ENCODE peak calls at places on chromosomes 6 and 20, in nine cellular contexts. One of them, this sample, is unnamed.

GRCh38 chr20:56781108-56781739 is 152.1 kb downstream of the TFAP2C start:
- DNase-seq in T-helper 1 cell: no peak
- DNase-seq in A172: peak; percentile 35
- DNase-seq in SK-MEL-5: no peak
- DNase-seq in GM19239: no peak
- DNase-seq in stimulated activated CD8-positive, alpha-beta memory T cell treated with anti-CD3 and anti-CD28 coated beads, Interleukin-2, amount 100 ng/mL, for 1 hour: no peak
- DNase-seq in stimulated activated CD4-positive, alpha-beta T cell treated with anti-CD3 and anti-CD28 coated beads, Interleukin-2, amount 100 ng/mL, for 4 hours: no peak
- DNase-seq in brain pericyte: peak; percentile 64
- DNase-seq in osteocyte: peak; percentile 86
- DNase-seq in this sample: no peak

GRCh38 chr6:135411339-135411738 is 86.2 kb downstream of the AHI1 start:
- DNase-seq in T-helper 1 cell: no peak
- DNase-seq in osteocyte: no peak
- DNase-seq in brain pericyte: no peak
- DNase-seq in GM19239: no peak
- DNase-seq in stimulated activated CD8-positive, alpha-beta memory T cell treated with anti-CD3 and anti-CD28 coated beads, Interleukin-2, amount 100 ng/mL, for 1 hour: no peak
- DNase-seq in A172: no peak
- DNase-seq in stimulated activated CD4-positive, alpha-beta T cell treated with anti-CD3 and anti-CD28 coated beads, Interleukin-2, amount 100 ng/mL, for 4 hours: no peak
- DNase-seq in SK-MEL-5: no peak
- DNase-seq in this sample: no peak

GRCh38 chr6:77786935-77787629 is 134.2 kb downstream of the MEI4 start:
- DNase-seq in osteocyte: no peak
- DNase-seq in stimulated activated CD8-positive, alpha-beta memory T cell treated with anti-CD3 and anti-CD28 coated beads, Interleukin-2, amount 100 ng/mL, for 1 hour: no peak
- DNase-seq in stimulated activated CD4-positive, alpha-beta T cell treated with anti-CD3 and anti-CD28 coated beads, Interleukin-2, amount 100 ng/mL, for 4 hours: no peak
- DNase-seq in GM19239: no peak
- DNase-seq in brain pericyte: no peak
- DNase-seq in T-helper 1 cell: no peak
- DNase-seq in SK-MEL-5: no peak
- DNase-seq in A172: no peak
- DNase-seq in this sample: no peak

GRCh38 chr6:43286456-43286994 is 11.5 kb upstream of the SLC22A7 start:
- DNase-seq in SK-MEL-5: no peak
- DNase-seq in T-helper 1 cell: no peak
- DNase-seq in A172: no peak
- DNase-seq in stimulated activated CD4-positive, alpha-beta T cell treated with anti-CD3 and anti-CD28 coated beads, Interleukin-2, amount 100 ng/mL, for 4 hours: no peak
- DNase-seq in osteocyte: no peak
- DNase-seq in brain pericyte: no peak
- DNase-seq in GM19239: no peak
- DNase-seq in stimulated activated CD8-positive, alpha-beta memory T cell treated with anti-CD3 and anti-CD28 coated beads, Interleukin-2, amount 100 ng/mL, for 1 hour: no peak
- DNase-seq in this sample: no peak

GRCh38 chr6:125302840-125303511 is 1.2 kb upstream of the HDDC2 start:
- DNase-seq in A172: no peak
- DNase-seq in stimulated activated CD4-positive, alpha-beta T cell treated with anti-CD3 and anti-CD28 coated beads, Interleukin-2, amount 100 ng/mL, for 4 hours: no peak
- DNase-seq in osteocyte: no peak
- DNase-seq in GM19239: no peak
- DNase-seq in stimulated activated CD8-positive, alpha-beta memory T cell treated with anti-CD3 and anti-CD28 coated beads, Interleukin-2, amount 100 ng/mL, for 1 hour: no peak
- DNase-seq in SK-MEL-5: no peak
- DNase-seq in brain pericyte: no peak
- DNase-seq in T-helper 1 cell: no peak
- DNase-seq in this sample: no peak

GRCh38 chr6:112044856-112045255 is 9.0 kb upstream of the CCN6 start:
- DNase-seq in osteocyte: no peak
- DNase-seq in GM19239: no peak
- DNase-seq in brain pericyte: no peak
- DNase-seq in stimulated activated CD8-positive, alpha-beta memory T cell treated with anti-CD3 and anti-CD28 coated beads, Interleukin-2, amount 100 ng/mL, for 1 hour: no peak
- DNase-seq in A172: peak; percentile 23
- DNase-seq in stimulated activated CD4-positive, alpha-beta T cell treated with anti-CD3 and anti-CD28 coated beads, Interleukin-2, amount 100 ng/mL, for 4 hours: no peak
- DNase-seq in T-helper 1 cell: no peak
- DNase-seq in SK-MEL-5: no peak
- DNase-seq in this sample: no peak

GRCh38 chr20:48092596-48093280 is 307.5 kb upstream of the SULF2 start:
- DNase-seq in A172: no peak
- DNase-seq in GM19239: no peak
- DNase-seq in brain pericyte: no peak
- DNase-seq in T-helper 1 cell: no peak
- DNase-seq in stimulated activated CD4-positive, alpha-beta T cell treated with anti-CD3 and anti-CD28 coated beads, Interleukin-2, amount 100 ng/mL, for 4 hours: no peak
- DNase-seq in osteocyte: no peak
- DNase-seq in SK-MEL-5: no peak
- DNase-seq in stimulated activated CD8-positive, alpha-beta memory T cell treated with anti-CD3 and anti-CD28 coated beads, Interleukin-2, amount 100 ng/mL, for 1 hour: no peak
- DNase-seq in this sample: no peak

GRCh38 chr6:50899306-50899840 is 80.7 kb downstream of the TFAP2B start:
- DNase-seq in stimulated activated CD4-positive, alpha-beta T cell treated with anti-CD3 and anti-CD28 coated beads, Interleukin-2, amount 100 ng/mL, for 4 hours: no peak
- DNase-seq in SK-MEL-5: no peak
- DNase-seq in GM19239: no peak
- DNase-seq in osteocyte: no peak
- DNase-seq in stimulated activated CD8-positive, alpha-beta memory T cell treated with anti-CD3 and anti-CD28 coated beads, Interleukin-2, amount 100 ng/mL, for 1 hour: no peak
- DNase-seq in A172: no peak
- DNase-seq in brain pericyte: no peak
- DNase-seq in T-helper 1 cell: no peak
- DNase-seq in this sample: no peak

GRCh38 chr6:42788671-42789070 is 6.8 kb downstream of the BICRAL start:
- DNase-seq in stimulated activated CD4-positive, alpha-beta T cell treated with anti-CD3 and anti-CD28 coated beads, Interleukin-2, amount 100 ng/mL, for 4 hours: no peak
- DNase-seq in osteocyte: no peak
- DNase-seq in SK-MEL-5: no peak
- DNase-seq in T-helper 1 cell: no peak
- DNase-seq in GM19239: no peak
- DNase-seq in brain pericyte: no peak
- DNase-seq in A172: no peak
- DNase-seq in stimulated activated CD8-positive, alpha-beta memory T cell treated with anti-CD3 and anti-CD28 coated beads, Interleukin-2, amount 100 ng/mL, for 1 hour: no peak
- DNase-seq in this sample: no peak

GRCh38 chr6:138012682-138013081 is 94.5 kb downstream of the PERP start:
- DNase-seq in stimulated activated CD8-positive, alpha-beta memory T cell treated with anti-CD3 and anti-CD28 coated beads, Interleukin-2, amount 100 ng/mL, for 1 hour: no peak
- DNase-seq in SK-MEL-5: no peak
- DNase-seq in T-helper 1 cell: no peak
- DNase-seq in osteocyte: no peak
- DNase-seq in A172: no peak
- DNase-seq in stimulated activated CD4-positive, alpha-beta T cell treated with anti-CD3 and anti-CD28 coated beads, Interleukin-2, amount 100 ng/mL, for 4 hours: no peak
- DNase-seq in brain pericyte: no peak
- DNase-seq in GM19239: no peak
- DNase-seq in this sample: no peak

GRCh38 chr6:170438402-170438753 is 114.7 kb downstream of the PSMB1 start:
- DNase-seq in GM19239: peak; percentile 60
- DNase-seq in A172: peak; percentile 97
- DNase-seq in T-helper 1 cell: no peak
- DNase-seq in SK-MEL-5: peak; percentile 19
- DNase-seq in stimulated activated CD8-positive, alpha-beta memory T cell treated with anti-CD3 and anti-CD28 coated beads, Interleukin-2, amount 100 ng/mL, for 1 hour: no peak
- DNase-seq in brain pericyte: peak; percentile 90
- DNase-seq in osteocyte: peak; percentile 98
- DNase-seq in stimulated activated CD4-positive, alpha-beta T cell treated with anti-CD3 and anti-CD28 coated beads, Interleukin-2, amount 100 ng/mL, for 4 hours: peak; percentile 19
- DNase-seq in this sample: no peak

GRCh38 chr20:8837396-8837795 is 231.5 kb upstream of the PLCB4 start:
- DNase-seq in brain pericyte: peak; percentile 39
- DNase-seq in stimulated activated CD8-positive, alpha-beta memory T cell treated with anti-CD3 and anti-CD28 coated beads, Interleukin-2, amount 100 ng/mL, for 1 hour: no peak
- DNase-seq in stimulated activated CD4-positive, alpha-beta T cell treated with anti-CD3 and anti-CD28 coated beads, Interleukin-2, amount 100 ng/mL, for 4 hours: no peak
- DNase-seq in GM19239: no peak
- DNase-seq in T-helper 1 cell: no peak
- DNase-seq in osteocyte: no peak
- DNase-seq in A172: peak; percentile 73
- DNase-seq in SK-MEL-5: no peak
- DNase-seq in this sample: no peak

GRCh38 chr6:57172136-57173055 is at the start of gene BAG2:
- DNase-seq in GM19239: peak; percentile 67
- DNase-seq in A172: peak; percentile 82
- DNase-seq in T-helper 1 cell: peak; percentile 61
- DNase-seq in stimulated activated CD4-positive, alpha-beta T cell treated with anti-CD3 and anti-CD28 coated beads, Interleukin-2, amount 100 ng/mL, for 4 hours: peak; percentile 84
- DNase-seq in stimulated activated CD8-positive, alpha-beta memory T cell treated with anti-CD3 and anti-CD28 coated beads, Interleukin-2, amount 100 ng/mL, for 1 hour: peak; percentile 68
- DNase-seq in osteocyte: peak; percentile 94
- DNase-seq in SK-MEL-5: peak; percentile 88
- DNase-seq in brain pericyte: peak; percentile 47
- DNase-seq in this sample: peak; percentile 80

GRCh38 chr6:44512868-44513641 is 125.5 kb downstream of the CDC5L start:
- DNase-seq in osteocyte: peak; percentile 59
- DNase-seq in brain pericyte: no peak
- DNase-seq in SK-MEL-5: peak; percentile 43
- DNase-seq in T-helper 1 cell: no peak
- DNase-seq in stimulated activated CD4-positive, alpha-beta T cell treated with anti-CD3 and anti-CD28 coated beads, Interleukin-2, amount 100 ng/mL, for 4 hours: no peak
- DNase-seq in A172: peak; percentile 34
- DNase-seq in stimulated activated CD8-positive, alpha-beta memory T cell treated with anti-CD3 and anti-CD28 coated beads, Interleukin-2, amount 100 ng/mL, for 1 hour: no peak
- DNase-seq in GM19239: no peak
- DNase-seq in this sample: no peak

GRCh38 chr6:128739112-128739511 is 143.8 kb upstream of the LAMA2 start:
- DNase-seq in T-helper 1 cell: no peak
- DNase-seq in SK-MEL-5: no peak
- DNase-seq in stimulated activated CD4-positive, alpha-beta T cell treated with anti-CD3 and anti-CD28 coated beads, Interleukin-2, amount 100 ng/mL, for 4 hours: no peak
- DNase-seq in stimulated activated CD8-positive, alpha-beta memory T cell treated with anti-CD3 and anti-CD28 coated beads, Interleukin-2, amount 100 ng/mL, for 1 hour: no peak
- DNase-seq in osteocyte: no peak
- DNase-seq in brain pericyte: no peak
- DNase-seq in GM19239: no peak
- DNase-seq in A172: no peak
- DNase-seq in this sample: no peak

GRCh38 chr6:79201127-79201526 is 33.4 kb downstream of the HMGN3 start:
- DNase-seq in SK-MEL-5: no peak
- DNase-seq in A172: no peak
- DNase-seq in GM19239: no peak
- DNase-seq in osteocyte: no peak
- DNase-seq in T-helper 1 cell: no peak
- DNase-seq in stimulated activated CD8-positive, alpha-beta memory T cell treated with anti-CD3 and anti-CD28 coated beads, Interleukin-2, amount 100 ng/mL, for 1 hour: no peak
- DNase-seq in brain pericyte: no peak
- DNase-seq in stimulated activated CD4-positive, alpha-beta T cell treated with anti-CD3 and anti-CD28 coated beads, Interleukin-2, amount 100 ng/mL, for 4 hours: no peak
- DNase-seq in this sample: no peak

GRCh38 chr6:15417811-15418210 is 171.9 kb downstream of the JARID2 start:
- DNase-seq in T-helper 1 cell: no peak
- DNase-seq in GM19239: no peak
- DNase-seq in brain pericyte: no peak
- DNase-seq in A172: peak; percentile 94
- DNase-seq in stimulated activated CD4-positive, alpha-beta T cell treated with anti-CD3 and anti-CD28 coated beads, Interleukin-2, amount 100 ng/mL, for 4 hours: peak; percentile 24
- DNase-seq in stimulated activated CD8-positive, alpha-beta memory T cell treated with anti-CD3 and anti-CD28 coated beads, Interleukin-2, amount 100 ng/mL, for 1 hour: no peak
- DNase-seq in osteocyte: no peak
- DNase-seq in SK-MEL-5: no peak
- DNase-seq in this sample: no peak

GRCh38 chr6:169997930-169998218 is 246.5 kb downstream of the ERMARD start:
- DNase-seq in SK-MEL-5: no peak
- DNase-seq in osteocyte: peak; percentile 64
- DNase-seq in T-helper 1 cell: no peak
- DNase-seq in GM19239: no peak
- DNase-seq in A172: peak; percentile 6
- DNase-seq in brain pericyte: no peak
- DNase-seq in stimulated activated CD4-positive, alpha-beta T cell treated with anti-CD3 and anti-CD28 coated beads, Interleukin-2, amount 100 ng/mL, for 4 hours: no peak
- DNase-seq in stimulated activated CD8-positive, alpha-beta memory T cell treated with anti-CD3 and anti-CD28 coated beads, Interleukin-2, amount 100 ng/mL, for 1 hour: no peak
- DNase-seq in this sample: no peak

GRCh38 chr6:14831070-14831469 is 414.8 kb upstream of the JARID2 start:
- DNase-seq in A172: no peak
- DNase-seq in T-helper 1 cell: no peak
- DNase-seq in stimulated activated CD4-positive, alpha-beta T cell treated with anti-CD3 and anti-CD28 coated beads, Interleukin-2, amount 100 ng/mL, for 4 hours: no peak
- DNase-seq in osteocyte: no peak
- DNase-seq in brain pericyte: no peak
- DNase-seq in SK-MEL-5: no peak
- DNase-seq in GM19239: no peak
- DNase-seq in stimulated activated CD8-positive, alpha-beta memory T cell treated with anti-CD3 and anti-CD28 coated beads, Interleukin-2, amount 100 ng/mL, for 1 hour: no peak
- DNase-seq in this sample: no peak

GRCh38 chr20:14142964-14143627 is 147.8 kb downstream of the MACROD2 start:
- DNase-seq in SK-MEL-5: peak; percentile 46
- DNase-seq in stimulated activated CD4-positive, alpha-beta T cell treated with anti-CD3 and anti-CD28 coated beads, Interleukin-2, amount 100 ng/mL, for 4 hours: no peak
- DNase-seq in brain pericyte: no peak
- DNase-seq in GM19239: no peak
- DNase-seq in T-helper 1 cell: no peak
- DNase-seq in osteocyte: no peak
- DNase-seq in A172: peak; percentile 45
- DNase-seq in stimulated activated CD8-positive, alpha-beta memory T cell treated with anti-CD3 and anti-CD28 coated beads, Interleukin-2, amount 100 ng/mL, for 1 hour: no peak
- DNase-seq in this sample: no peak

GRCh38 chr6:7313505-7314165 is 636 bp upstream of the SSR1 start:
- DNase-seq in A172: no peak
- DNase-seq in stimulated activated CD4-positive, alpha-beta T cell treated with anti-CD3 and anti-CD28 coated beads, Interleukin-2, amount 100 ng/mL, for 4 hours: no peak
- DNase-seq in GM19239: no peak
- DNase-seq in T-helper 1 cell: no peak
- DNase-seq in stimulated activated CD8-positive, alpha-beta memory T cell treated with anti-CD3 and anti-CD28 coated beads, Interleukin-2, amount 100 ng/mL, for 1 hour: no peak
- DNase-seq in SK-MEL-5: no peak
- DNase-seq in brain pericyte: no peak
- DNase-seq in osteocyte: no peak
- DNase-seq in this sample: no peak

GRCh38 chr20:3543901-3544507 is 73.2 kb downstream of the ATRN start:
- DNase-seq in T-helper 1 cell: no peak
- DNase-seq in osteocyte: no peak
- DNase-seq in A172: peak; percentile 68
- DNase-seq in SK-MEL-5: no peak
- DNase-seq in GM19239: no peak
- DNase-seq in brain pericyte: no peak
- DNase-seq in stimulated activated CD8-positive, alpha-beta memory T cell treated with anti-CD3 and anti-CD28 coated beads, Interleukin-2, amount 100 ng/mL, for 1 hour: no peak
- DNase-seq in stimulated activated CD4-positive, alpha-beta T cell treated with anti-CD3 and anti-CD28 coated beads, Interleukin-2, amount 100 ng/mL, for 4 hours: no peak
- DNase-seq in this sample: no peak

GRCh38 chr6:159343709-159344108 is 174.5 kb downstream of the FNDC1 start:
- DNase-seq in osteocyte: no peak
- DNase-seq in stimulated activated CD8-positive, alpha-beta memory T cell treated with anti-CD3 and anti-CD28 coated beads, Interleukin-2, amount 100 ng/mL, for 1 hour: no peak
- DNase-seq in SK-MEL-5: no peak
- DNase-seq in stimulated activated CD4-positive, alpha-beta T cell treated with anti-CD3 and anti-CD28 coated beads, Interleukin-2, amount 100 ng/mL, for 4 hours: no peak
- DNase-seq in GM19239: no peak
- DNase-seq in T-helper 1 cell: no peak
- DNase-seq in A172: no peak
- DNase-seq in brain pericyte: no peak
- DNase-seq in this sample: no peak

GRCh38 chr6:21033095-21033494 is 498.8 kb downstream of the CDKAL1 start:
- DNase-seq in GM19239: no peak
- DNase-seq in T-helper 1 cell: no peak
- DNase-seq in osteocyte: no peak
- DNase-seq in brain pericyte: no peak
- DNase-seq in SK-MEL-5: no peak
- DNase-seq in stimulated activated CD8-positive, alpha-beta memory T cell treated with anti-CD3 and anti-CD28 coated beads, Interleukin-2, amount 100 ng/mL, for 1 hour: no peak
- DNase-seq in stimulated activated CD4-positive, alpha-beta T cell treated with anti-CD3 and anti-CD28 coated beads, Interleukin-2, amount 100 ng/mL, for 4 hours: no peak
- DNase-seq in A172: no peak
- DNase-seq in this sample: no peak

GRCh38 chr6:111712398-111712797 is 106.7 kb upstream of the TRAF3IP2 start:
- DNase-seq in brain pericyte: no peak
- DNase-seq in T-helper 1 cell: no peak
- DNase-seq in osteocyte: no peak
- DNase-seq in SK-MEL-5: no peak
- DNase-seq in GM19239: no peak
- DNase-seq in stimulated activated CD4-positive, alpha-beta T cell treated with anti-CD3 and anti-CD28 coated beads, Interleukin-2, amount 100 ng/mL, for 4 hours: no peak
- DNase-seq in stimulated activated CD8-positive, alpha-beta memory T cell treated with anti-CD3 and anti-CD28 coated beads, Interleukin-2, amount 100 ng/mL, for 1 hour: no peak
- DNase-seq in A172: peak; percentile 6
- DNase-seq in this sample: no peak

GRCh38 chr6:114543696-114544095 is 200.9 kb upstream of the HS3ST5 start:
- DNase-seq in brain pericyte: no peak
- DNase-seq in stimulated activated CD4-positive, alpha-beta T cell treated with anti-CD3 and anti-CD28 coated beads, Interleukin-2, amount 100 ng/mL, for 4 hours: no peak
- DNase-seq in GM19239: no peak
- DNase-seq in A172: no peak
- DNase-seq in T-helper 1 cell: no peak
- DNase-seq in stimulated activated CD8-positive, alpha-beta memory T cell treated with anti-CD3 and anti-CD28 coated beads, Interleukin-2, amount 100 ng/mL, for 1 hour: no peak
- DNase-seq in osteocyte: no peak
- DNase-seq in SK-MEL-5: no peak
- DNase-seq in this sample: no peak

GRCh38 chr20:11585752-11586352 is 331.8 kb upstream of the BTBD3 start:
- DNase-seq in brain pericyte: no peak
- DNase-seq in A172: peak; percentile 13
- DNase-seq in stimulated activated CD4-positive, alpha-beta T cell treated with anti-CD3 and anti-CD28 coated beads, Interleukin-2, amount 100 ng/mL, for 4 hours: no peak
- DNase-seq in stimulated activated CD8-positive, alpha-beta memory T cell treated with anti-CD3 and anti-CD28 coated beads, Interleukin-2, amount 100 ng/mL, for 1 hour: no peak
- DNase-seq in SK-MEL-5: peak; percentile 61
- DNase-seq in T-helper 1 cell: no peak
- DNase-seq in GM19239: no peak
- DNase-seq in osteocyte: no peak
- DNase-seq in this sample: no peak

GRCh38 chr6:136889271-136890193 is 32.6 kb upstream of the SLC35D3 start:
- DNase-seq in GM19239: no peak
- DNase-seq in SK-MEL-5: no peak
- DNase-seq in osteocyte: no peak
- DNase-seq in T-helper 1 cell: no peak
- DNase-seq in stimulated activated CD4-positive, alpha-beta T cell treated with anti-CD3 and anti-CD28 coated beads, Interleukin-2, amount 100 ng/mL, for 4 hours: no peak
- DNase-seq in brain pericyte: no peak
- DNase-seq in A172: no peak
- DNase-seq in stimulated activated CD8-positive, alpha-beta memory T cell treated with anti-CD3 and anti-CD28 coated beads, Interleukin-2, amount 100 ng/mL, for 1 hour: no peak
- DNase-seq in this sample: no peak

GRCh38 chr6:113875470-113875869 is 18.3 kb downstream of the MARCKS start:
- DNase-seq in osteocyte: no peak
- DNase-seq in stimulated activated CD4-positive, alpha-beta T cell treated with anti-CD3 and anti-CD28 coated beads, Interleukin-2, amount 100 ng/mL, for 4 hours: no peak
- DNase-seq in brain pericyte: no peak
- DNase-seq in GM19239: no peak
- DNase-seq in stimulated activated CD8-positive, alpha-beta memory T cell treated with anti-CD3 and anti-CD28 coated beads, Interleukin-2, amount 100 ng/mL, for 1 hour: no peak
- DNase-seq in SK-MEL-5: peak; percentile 3
- DNase-seq in A172: no peak
- DNase-seq in T-helper 1 cell: no peak
- DNase-seq in this sample: no peak

GRCh38 chr20:31484001-31484400 is 8.9 kb downstream of the REM1 start:
- DNase-seq in osteocyte: no peak
- DNase-seq in SK-MEL-5: no peak
- DNase-seq in stimulated activated CD4-positive, alpha-beta T cell treated with anti-CD3 and anti-CD28 coated beads, Interleukin-2, amount 100 ng/mL, for 4 hours: no peak
- DNase-seq in stimulated activated CD8-positive, alpha-beta memory T cell treated with anti-CD3 and anti-CD28 coated beads, Interleukin-2, amount 100 ng/mL, for 1 hour: no peak
- DNase-seq in T-helper 1 cell: no peak
- DNase-seq in GM19239: no peak
- DNase-seq in A172: no peak
- DNase-seq in brain pericyte: no peak
- DNase-seq in this sample: no peak

GRCh38 chr20:59829415-59830106 is 103.9 kb downstream of the SYCP2 start:
- DNase-seq in brain pericyte: no peak
- DNase-seq in A172: no peak
- DNase-seq in T-helper 1 cell: no peak
- DNase-seq in stimulated activated CD4-positive, alpha-beta T cell treated with anti-CD3 and anti-CD28 coated beads, Interleukin-2, amount 100 ng/mL, for 4 hours: no peak
- DNase-seq in SK-MEL-5: no peak
- DNase-seq in osteocyte: peak; percentile 83
- DNase-seq in stimulated activated CD8-positive, alpha-beta memory T cell treated with anti-CD3 and anti-CD28 coated beads, Interleukin-2, amount 100 ng/mL, for 1 hour: no peak
- DNase-seq in GM19239: no peak
- DNase-seq in this sample: no peak

This sample was measured in CD8-positive, alpha-beta T cell.